ENCODE peak calls at places on chromosomes 4 and X, in seven cellular contexts. Q is COR-L47; E is cerebellum; F is activated T-cell treated with anti-CD3 and anti-CD28 coated beads, Interleukin-2, amount 50 U/mL, for 72 hours; L is non-pigmented ciliary epithelial cell; U is sciatic nerve; A is AG09309. X is an unnamed sample.

GRCh38 chrX:74423289-74423985 is 2.1 kb downstream of the SLC16A2 start:
- DNase-seq in Q (no peak), E (no peak), F (no peak), L (no peak), U (no peak), A (no peak), X (no peak)

GRCh38 chrX:39631275-39631674 is 466.5 kb downstream of the BCOR start:
- DNase-seq in Q (no peak), E (no peak), F (no peak), L (no peak), U (no peak), A (no peak), X (no peak)

GRCh38 chrX:78105944-78106650 is 2.0 kb downstream of the PGK1 start:
- DNase-seq in Q (no peak), E (no peak), F (no peak), L (no peak), U (no peak), A (no peak), X (no peak)

GRCh38 chr4:128393111-128393704 is 105.6 kb upstream of the PGRMC2 start:
- DNase-seq in Q (peak; percentile 29), E (no peak), F (no peak), L (no peak), U (no peak), A (no peak), X (no peak)

GRCh38 chrX:67922950-67923349 is 379.1 kb downstream of the AR start:
- DNase-seq in Q (no peak), E (no peak), F (no peak), L (no peak), U (no peak), A (no peak), X (no peak)

GRCh38 chr4:16694491-16695276 is 203.8 kb downstream of the LDB2 start:
- DNase-seq in Q (no peak), E (no peak), F (no peak), L (no peak), U (no peak), A (no peak), X (no peak)

GRCh38 chrX:51860679-51861078 is 32.7 kb upstream of the MAGED1 start:
- DNase-seq in Q (no peak), E (peak; percentile 29), F (no peak), L (no peak), U (no peak), A (no peak), X (peak; percentile 6)

GRCh38 chrX:2664497-2664896 is 26.6 kb upstream of the CD99 start:
- DNase-seq in Q (no peak), E (no peak), F (no peak), L (no peak), U (no peak), A (peak; percentile 68), X (no peak)

GRCh38 chr4:182144621-182145359 is 98.4 kb upstream of the TENM3 start:
- DNase-seq in Q (peak; percentile 65), E (no peak), F (no peak), L (no peak), U (no peak), A (no peak), X (no peak)

GRCh38 chr4:169485084-169485483 is 127.3 kb downstream of the NEK1 start:
- DNase-seq in Q (no peak), E (no peak), F (no peak), L (no peak), U (no peak), A (peak; percentile 38), X (no peak)

GRCh38 chrX:153885968-153886903 is at the start of gene L1CAM:
- DNase-seq in Q (no peak), E (peak; percentile 80), F (peak; percentile 21), L (no peak), U (no peak), A (no peak), X (no peak)

GRCh38 chr4:106690487-106690886 is 321.9 kb upstream of the GIMD1 start:
- DNase-seq in Q (no peak), E (no peak), F (no peak), L (no peak), U (no peak), A (peak; percentile 32), X (no peak)

GRCh38 chr4:151304755-151305154 is 20.6 kb downstream of the SH3D19 start:
- DNase-seq in Q (no peak), E (no peak), F (no peak), L (no peak), U (no peak), A (no peak), X (no peak)

GRCh38 chr4:103424853-103425252 is 226.7 kb upstream of the CENPE start:
- DNase-seq in Q (no peak), E (no peak), F (no peak), L (no peak), U (no peak), A (no peak), X (no peak)

GRCh38 chrX:150897371-150898319 is 823 bp downstream of the CD99L2 start:
- DNase-seq in Q (peak; percentile 44), E (no peak), F (peak; percentile 41), L (no peak), U (no peak), A (no peak), X (no peak)

GRCh38 chrX:131816551-131817136 is 206.5 kb upstream of the STK26 start:
- DNase-seq in Q (no peak), E (peak; percentile 5), F (peak; percentile 57), L (no peak), U (peak; percentile 89), A (peak; percentile 71), X (peak; percentile 40)

GRCh38 chr4:154559141-154559841 is 3.5 kb upstream of the FGB start:
- DNase-seq in Q (peak; percentile 9), E (no peak), F (no peak), L (peak; percentile 41), U (no peak), A (peak; percentile 11), X (peak; percentile 34)

GRCh38 chr4:185833055-185833598 is 21.1 kb upstream of the SORBS2 start:
- DNase-seq in Q (no peak), E (no peak), F (no peak), L (peak; percentile 69), U (no peak), A (no peak), X (no peak)

GRCh38 chr4:150385606-150386005 is 196.3 kb upstream of the MAB21L2 start:
- DNase-seq in Q (no peak), E (no peak), F (no peak), L (no peak), U (no peak), A (peak; percentile 97), X (no peak)

GRCh38 chr4:101853691-101854090 is 63.2 kb downstream of the BANK1 start:
- DNase-seq in Q (no peak), E (no peak), F (no peak), L (no peak), U (no peak), A (no peak), X (no peak)

GRCh38 chrX:112808007-112808406 is 32.6 kb downstream of the AMOT start:
- DNase-seq in Q (no peak), E (no peak), F (no peak), L (no peak), U (no peak), A (no peak), X (no peak)

GRCh38 chrX:40922307-40922706 is 162.9 kb upstream of the USP9X start:
- DNase-seq in Q (no peak), E (no peak), F (no peak), L (peak; percentile 65), U (no peak), A (no peak), X (no peak)

GRCh38 chr4:1183985-1184773 is 11.8 kb upstream of the SPON2 start:
- DNase-seq in Q (no peak), E (no peak), F (no peak), L (no peak), U (peak; percentile 31), A (no peak), X (peak; percentile 60)

GRCh38 chr4:65510976-65511375 is 159.3 kb downstream of the EPHA5 start:
- DNase-seq in Q (no peak), E (no peak), F (no peak), L (peak; percentile 40), U (no peak), A (peak; percentile 37), X (no peak)

GRCh38 chr4:101199507-101200285 is 147.6 kb downstream of the PPP3CA start:
- DNase-seq in Q (no peak), E (no peak), F (no peak), L (no peak), U (no peak), A (peak; percentile 14), X (no peak)

GRCh38 chr4:153546273-153546672 is 80.1 kb downstream of the TMEM131L start:
- DNase-seq in Q (no peak), E (no peak), F (no peak), L (no peak), U (no peak), A (no peak), X (no peak)